ENCODE peak calls at places on chromosomes 5 and 9, in seven cellular contexts. One of them, this sample, is unnamed.

GRCh38 chr9:124788542-124789217 is 11.7 kb downstream of the OLFML2A start:
- DNase-seq in fibroblast of gingiva: no peak
- DNase-seq in epithelial cell of esophagus: no peak
- DNase-seq in AG04449: no peak
- DNase-seq in caudate nucleus: no peak
- DNase-seq in MV-4-11: no peak
- DNase-seq in GM19239: no peak
- DNase-seq in this sample: no peak

GRCh38 chr5:179900206-179900605 is 7.5 kb downstream of the TBC1D9B start:
- DNase-seq in fibroblast of gingiva: no peak
- DNase-seq in caudate nucleus: no peak
- DNase-seq in epithelial cell of esophagus: no peak
- DNase-seq in AG04449: no peak
- DNase-seq in MV-4-11: no peak
- DNase-seq in GM19239: no peak
- DNase-seq in this sample: no peak

GRCh38 chr5:93054424-93055165 is 526.4 kb downstream of the NR2F1-AS1 start:
- DNase-seq in caudate nucleus: no peak
- DNase-seq in GM19239: no peak
- DNase-seq in MV-4-11: peak
- DNase-seq in epithelial cell of esophagus: peak
- DNase-seq in fibroblast of gingiva: peak
- DNase-seq in AG04449: no peak
- DNase-seq in this sample: no peak

GRCh38 chr9:107635137-107635802 is 145.7 kb upstream of the KLF4 start:
- DNase-seq in caudate nucleus: no peak
- DNase-seq in MV-4-11: peak
- DNase-seq in fibroblast of gingiva: no peak
- DNase-seq in AG04449: no peak
- DNase-seq in GM19239: no peak
- DNase-seq in epithelial cell of esophagus: no peak
- DNase-seq in this sample: no peak

GRCh38 chr5:149113669-149114068 is 27.6 kb upstream of the ABLIM3 start:
- DNase-seq in GM19239: no peak
- DNase-seq in MV-4-11: peak
- DNase-seq in AG04449: no peak
- DNase-seq in epithelial cell of esophagus: peak
- DNase-seq in fibroblast of gingiva: peak
- DNase-seq in caudate nucleus: no peak
- DNase-seq in this sample: no peak

GRCh38 chr5:144951001-144951400 is 780.3 kb downstream of the KCTD16 start:
- DNase-seq in MV-4-11: no peak
- DNase-seq in GM19239: no peak
- DNase-seq in epithelial cell of esophagus: no peak
- DNase-seq in caudate nucleus: no peak
- DNase-seq in fibroblast of gingiva: no peak
- DNase-seq in AG04449: no peak
- DNase-seq in this sample: no peak

GRCh38 chr9:110123364-110124095 is 84.4 kb downstream of the C9orf152 start:
- DNase-seq in MV-4-11: no peak
- DNase-seq in AG04449: peak
- DNase-seq in GM19239: no peak
- DNase-seq in caudate nucleus: no peak
- DNase-seq in epithelial cell of esophagus: no peak
- DNase-seq in fibroblast of gingiva: peak
- DNase-seq in this sample: no peak

GRCh38 chr5:128537306-128537998 is 593 bp downstream of the FBN2 start:
- DNase-seq in fibroblast of gingiva: no peak
- DNase-seq in MV-4-11: peak
- DNase-seq in caudate nucleus: no peak
- DNase-seq in GM19239: no peak
- DNase-seq in epithelial cell of esophagus: peak
- DNase-seq in AG04449: no peak
- DNase-seq in this sample: no peak

GRCh38 chr5:78597858-78598415 is 50.6 kb downstream of the LHFPL2 start:
- DNase-seq in epithelial cell of esophagus: peak
- DNase-seq in MV-4-11: no peak
- DNase-seq in GM19239: no peak
- DNase-seq in AG04449: no peak
- DNase-seq in fibroblast of gingiva: peak
- DNase-seq in caudate nucleus: no peak
- DNase-seq in this sample: no peak

GRCh38 chr9:7058539-7058938 is 300.8 kb downstream of the KDM4C start:
- DNase-seq in caudate nucleus: no peak
- DNase-seq in epithelial cell of esophagus: no peak
- DNase-seq in fibroblast of gingiva: peak
- DNase-seq in MV-4-11: no peak
- DNase-seq in GM19239: no peak
- DNase-seq in AG04449: no peak
- DNase-seq in this sample: no peak

GRCh38 chr5:115459844-115460243 is 84.7 kb downstream of the FEM1C start:
- DNase-seq in GM19239: no peak
- DNase-seq in fibroblast of gingiva: peak
- DNase-seq in AG04449: no peak
- DNase-seq in epithelial cell of esophagus: no peak
- DNase-seq in MV-4-11: no peak
- DNase-seq in caudate nucleus: no peak
- DNase-seq in this sample: no peak